ENCODE peak calls at places on chromosomes 3 and 15, in six cellular contexts. Q is fibroblast of lung, Z is HCT116, A is uterus, U is transverse colon, H is adipocyte. D is an unnamed sample. For H3K4me1 and H3K9me3, the result is how much of the 10 kb centered on the place peaks cover.

GRCh38 chr15:40340740-40341400 is at the start of gene CCDC9B:
- DNase-seq in A (peak), H (peak), Z (peak), Q (peak), U (peak), D (peak)

GRCh38 chr3:46613313-46614005 is 1.1 kb downstream of the FAM240A start:
- DNase-seq in H (no peak), U (no peak), Q (no peak), Z (no peak), A (no peak), D (no peak)

GRCh38 chr3:50652709-50653108 is 22.0 kb upstream of the DOCK3 start:
- DNase-seq in H (no peak), Q (peak), Z (no peak), U (peak), A (no peak), D (no peak)

GRCh38 chr15:38564557-38565286 is at the start of gene RASGRP1:
- DNase-seq in Z (no peak), H (peak), Q (peak), U (peak), A (no peak), D (peak)

GRCh38 chr15:58909616-58910015 is 23.9 kb downstream of the SLTM start:
- DNase-seq in H (peak), A (no peak), U (no peak), Z (no peak), Q (no peak), D (no peak)

GRCh38 chr15:48373855-48374421 is 42.7 kb downstream of the DUT start:
- DNase-seq in Q (peak), Z (no peak), U (no peak), A (no peak), H (peak), D (peak)

GRCh38 chr15:43913941-43914340 is 87.1 kb downstream of the WDR76 start:
- DNase-seq in Q (no peak), H (no peak), Z (no peak), A (no peak), U (no peak), D (no peak)

GRCh38 chr3:43742935-43743334 is 52.2 kb downstream of the ABHD5 start:
- DNase-seq in Z (no peak), U (no peak), A (no peak), Q (peak), H (peak), D (no peak)

GRCh38 chr15:90907838-90908507 is 4.9 kb downstream of the MAN2A2 start:
- DNase-seq in H (no peak), Z (no peak), A (no peak), U (no peak), Q (no peak), D (peak)

GRCh38 chr3:14852721-14853120 is 34.0 kb downstream of the FGD5 start:
- DNase-seq in U (no peak), Z (no peak), H (no peak), Q (no peak), A (no peak), D (peak)

GRCh38 chr3:124322966-124323365 is 331.0 kb upstream of the ROPN1 start:
- DNase-seq in H (no peak), U (no peak), A (no peak), Q (peak), Z (no peak), D (no peak)

GRCh38 chr3:37712918-37713819 is 148.5 kb upstream of the CTDSPL start:
- DNase-seq in A (peak), U (no peak), H (peak), Q (peak), Z (no peak), D (peak)

GRCh38 chr3:181913254-181913653 is 201.5 kb downstream of the SOX2 start:
- DNase-seq in Q (no peak), U (no peak), Z (no peak), H (no peak), A (no peak), D (no peak)

GRCh38 chr3:80395023-80395422 is 627.2 kb upstream of the ROBO1 start:
- DNase-seq in A (no peak), U (no peak), H (no peak), Q (no peak), Z (no peak), D (no peak)

GRCh38 chr3:179853176-179853575 is 183.6 kb downstream of the PEX5L start:
- DNase-seq in U (no peak), H (peak), Z (no peak), Q (peak), A (no peak), D (no peak)

GRCh38 chr3:79361748-79362378 is 405.9 kb downstream of the ROBO1 start:
- DNase-seq in U (no peak), H (peak), A (no peak), Z (peak), Q (peak), D (no peak)

GRCh38 chr3:20215636-20216035 is 29.6 kb upstream of the SGO1 start:
- DNase-seq in H (no peak), Q (no peak), A (no peak), U (no peak), Z (no peak), D (no peak)

GRCh38 chr3:173750095-173750494 is 352.6 kb downstream of the NLGN1 start:
- DNase-seq in U (no peak), H (peak), Q (peak), Z (no peak), A (no peak), D (no peak)

GRCh38 chr15:37876900-37877299 is 57.5 kb upstream of the TMCO5A start:
- DNase-seq in Q (no peak), U (no peak), H (no peak), A (no peak), Z (no peak), D (no peak)

GRCh38 chr3:188008582-188009213 is 145.3 kb upstream of the LPP start:
- DNase-seq in U (no peak), H (no peak), Q (no peak), Z (no peak), A (no peak), D (no peak)

GRCh38 chr15:42911058-42911592 is 9.5 kb downstream of the TTBK2 start:
- DNase-seq in Q (no peak), H (peak), A (no peak), U (no peak), Z (no peak), D (no peak)

GRCh38 chr15:29087521-29088285 is 181.9 kb downstream of the NSMCE3 start:
- DNase-seq in H (no peak), Z (no peak), Q (no peak), U (no peak), A (no peak), D (no peak)

GRCh38 chr3:125128861-125129501 is 73.2 kb upstream of the HEG1 start:
- DNase-seq in H (peak), Z (no peak), A (no peak), Q (peak), U (no peak), D (peak)

GRCh38 chr3:120797857-120798256 is 55.3 kb downstream of the GTF2E1 start:
- DNase-seq in H (no peak), Z (no peak), A (no peak), U (no peak), Q (no peak), D (no peak)

GRCh38 chr3:69051796-69052566 is at the start of gene TMF1:
- DNase-seq in H (peak), A (peak), Q (peak), Z (peak), U (peak), D (peak)

GRCh38 chr3:187770224-187770623 is 25.0 kb upstream of the BCL6 start:
- DNase-seq in Q (no peak), H (no peak), U (no peak), A (no peak), Z (no peak), D (no peak)

GRCh38 chr3:185656321-185656840 is 70.3 kb downstream of the SENP2 start:
- DNase-seq in U (peak), Z (no peak), A (peak), H (peak), Q (peak), D (peak)

GRCh38 chr3:178562143-178562868 is 26.1 kb downstream of the KCNMB2 start:
- DNase-seq in U (no peak), Z (no peak), H (peak), Q (peak), A (no peak), D (peak)

GRCh38 chr15:40115670-40116093 is 7.0 kb upstream of the BMF start:
- DNase-seq in Z (no peak), Q (no peak), H (no peak), U (peak), A (no peak), D (peak)

GRCh38 chr3:129608087-129608935 is 1.8 kb upstream of the PLXND1 start:
- DNase-seq in Z (no peak), H (no peak), A (no peak), Q (peak), U (no peak), D (peak)

GRCh38 chr3:58342676-58343075 is 10.0 kb downstream of the PXK start:
- DNase-seq in Z (no peak), Q (no peak), H (no peak), A (no peak), U (no peak), D (no peak)

GRCh38 chr3:121574449-121574848 is 6.7 kb downstream of the ARGFX start:
- DNase-seq in U (peak), A (no peak), Z (peak), Q (no peak), H (no peak), D (no peak)

DNA sequence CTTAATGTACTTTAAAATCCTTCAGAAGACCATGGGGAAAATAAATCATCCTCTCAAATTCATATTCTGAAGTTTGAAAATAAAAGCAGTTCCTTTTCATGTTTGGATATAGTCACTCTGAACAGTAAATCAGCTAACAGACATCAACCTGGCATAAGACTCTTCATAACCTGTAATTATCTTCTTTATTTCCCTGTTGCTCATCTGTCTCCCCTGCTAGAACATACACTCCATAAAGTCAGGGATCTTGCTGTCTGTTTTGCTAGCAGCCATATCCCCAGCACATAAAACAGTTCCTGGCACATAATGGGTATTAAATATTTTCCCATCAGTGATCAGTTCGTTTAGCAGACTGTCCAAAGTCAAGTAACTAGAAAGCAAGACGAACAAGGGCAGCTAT is 11.2 kb downstream of the VGLL4 start:
- DNase-seq in Z (no peak), Q (no peak), H (no peak), U (no peak), A (no peak), D (no peak)
- H3K4me1 ChIP-seq in Z (under half), Q (under half), H (under half), U (under half), A (under half), D (under half)

GRCh38 chr15:23514492-23514891 is 51.0 kb upstream of the MKRN3 start:
- DNase-seq in A (no peak), U (no peak), Z (no peak), Q (no peak), H (no peak), D (no peak)
- H3K9me3 ChIP-seq in A (under half), U (under half), Z (under half), Q (under half), H (under half), D (under half)

DNA sequence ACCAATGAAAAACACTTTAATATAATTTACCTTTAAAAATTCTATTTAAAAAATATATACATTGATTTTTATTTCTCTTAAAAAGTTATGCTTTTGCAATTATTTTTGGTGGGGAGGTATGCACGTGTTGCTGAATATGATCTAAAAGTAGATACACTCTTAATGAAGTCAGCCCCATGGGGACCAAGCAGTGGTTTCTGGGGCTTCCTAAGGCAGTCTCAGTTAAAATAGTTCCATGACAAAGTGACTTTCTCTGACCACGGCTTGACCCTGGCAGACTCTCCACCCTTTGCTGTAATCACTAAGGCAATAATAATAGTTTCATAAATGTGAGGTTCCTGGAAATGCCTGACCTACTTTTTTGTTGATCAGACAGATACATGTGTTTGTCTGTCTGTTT is 50.4 kb downstream of the CCR4 start:
- DNase-seq in Q (no peak), H (peak), A (no peak), U (no peak), Z (no peak), D (no peak)
- H3K4me1 ChIP-seq in Q (under half), H (under half), A (under half), U (under half), Z (under half), D (under half)

DNA sequence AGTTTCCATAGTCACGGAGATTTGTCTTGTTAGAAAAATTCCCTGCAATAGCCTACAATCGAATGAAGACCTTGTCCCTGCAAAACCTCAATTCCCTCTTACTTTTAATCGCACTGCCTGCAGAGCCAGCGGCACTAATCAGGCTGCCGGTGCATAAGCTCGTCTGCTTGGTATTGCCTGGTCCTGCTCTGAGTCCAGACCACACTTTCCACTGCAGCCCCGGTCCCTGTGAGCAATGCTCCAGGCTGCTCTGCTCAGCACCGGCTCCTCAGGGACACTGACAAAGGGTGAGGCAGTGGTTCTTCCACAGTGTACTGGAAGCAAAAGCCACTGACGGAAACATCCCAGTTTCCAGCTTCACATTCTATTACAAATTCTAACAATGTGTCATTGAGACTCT is 164.3 kb downstream of the OCA2 start:
- DNase-seq in H (no peak), Q (no peak), A (no peak), U (no peak), Z (no peak), D (no peak)
- H3K9me3 ChIP-seq in H (under half), Q (under half), A (under half), U (under half), Z (under half), D (under half)

GRCh38 chr3:147941984-147942383 is 532.8 kb downstream of the ZIC1 start:
- DNase-seq in A (no peak), H (no peak), Z (no peak), Q (no peak), U (no peak), D (no peak)
- H3K4me1 ChIP-seq in A (under half), H (under half), Z (under half), Q (under half), U (under half), D (under half)

DNA sequence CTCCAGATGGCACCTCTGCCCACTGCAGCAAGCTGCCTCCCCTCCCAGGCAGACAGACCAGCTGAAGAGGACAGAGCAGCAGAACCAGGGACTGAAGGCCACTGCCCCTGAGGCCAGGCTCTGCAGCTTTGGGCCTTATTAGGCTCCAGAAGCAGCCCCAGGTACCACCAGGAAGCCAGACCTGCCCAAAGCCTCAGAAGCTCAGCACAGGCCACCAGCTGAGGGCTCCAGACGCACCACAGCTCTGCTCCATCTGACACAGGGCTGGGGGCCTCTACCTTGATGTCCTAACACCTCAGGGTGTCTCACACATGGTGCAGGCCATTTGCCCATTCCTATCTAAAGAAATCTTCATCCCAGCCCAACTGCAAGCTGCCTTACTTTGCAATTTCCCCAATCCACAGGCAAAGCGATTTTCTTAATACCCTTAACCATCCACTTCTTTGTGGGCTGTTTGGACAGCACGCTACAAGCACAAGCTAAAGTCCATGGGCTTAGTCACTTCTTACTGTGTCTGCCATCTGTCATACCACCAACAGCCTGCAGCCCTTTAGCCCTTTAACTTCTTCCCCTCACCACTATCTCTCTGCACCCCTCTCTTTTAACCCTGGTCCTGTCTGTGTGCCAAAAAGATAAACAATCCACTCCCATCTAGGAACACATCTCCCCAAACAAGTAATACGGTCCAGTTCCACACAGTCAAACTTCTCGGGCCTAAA is 112.1 kb downstream of the IQSEC1 start:
- DNase-seq in H (no peak), U (no peak), A (no peak), Z (no peak), Q (no peak), D (peak)
- H3K9me3 ChIP-seq in H (under half), U (under half), A (under half), Z (under half), Q (under half), D (under half)

GRCh38 chr15:63519041-63519440 is 14.6 kb downstream of the USP3 start:
- DNase-seq in H (no peak), Q (no peak), A (no peak), Z (no peak), U (no peak), D (no peak)
- H3K4me1 ChIP-seq in H (half or more), Q (under half), A (under half), Z (under half), U (under half), D (under half)

GRCh38 chr3:1190576-1190975 is 97.8 kb downstream of the CNTN6 start:
- DNase-seq in A (no peak), Q (peak), Z (no peak), H (no peak), U (no peak), D (no peak)
- H3K9me3 ChIP-seq in A (under half), Q (under half), Z (under half), H (under half), U (under half), D (under half)

GRCh38 chr15:64006642-64007041 is 39.6 kb downstream of the DAPK2 start:
- DNase-seq in Q (no peak), H (no peak), Z (no peak), A (no peak), U (peak), D (no peak)
- H3K4me1 ChIP-seq in Q (under half), H (under half), Z (under half), A (under half), U (under half), D (under half)

GRCh38 chr15:22258402-22259150 is 178.2 kb downstream of the OR4M2 start:
- DNase-seq in U (no peak), A (no peak), Q (no peak), H (no peak), Z (no peak), D (no peak)
- H3K9me3 ChIP-seq in U (under half), A (under half), Q (under half), H (under half), Z (under half), D (under half)